ENCODE peak calls at places on chromosomes 13 and 19, in nine cellular contexts. U is COLO829; V is GM04503; T is lower leg skin; M is central memory CD8-positive, alpha-beta T cell; I is ascending aorta; Q is GM13976; R is ovary; P is globus pallidus. S is an unnamed sample.

GRCh38 chr19:19362075-19362474 is 41.4 kb downstream of the MAU2 start:
- DNase-seq in U (no peak), V (no peak), T (no peak), M (no peak), I (no peak), Q (no peak), R (no peak), P (no peak), S (no peak)

GRCh38 chr13:22161871-22162270 is 491.0 kb downstream of the FGF9 start:
- DNase-seq in U (no peak), V (no peak), T (no peak), M (no peak), I (no peak), Q (peak; percentile 28), R (no peak), P (no peak), S (no peak)

GRCh38 chr13:81012031-81012430 is 671.1 kb upstream of the SPRY2 start:
- DNase-seq in U (no peak), V (no peak), T (no peak), M (no peak), I (no peak), Q (no peak), R (no peak), P (no peak), S (no peak)

GRCh38 chr13:50936681-50937080 is 27.1 kb downstream of the RNASEH2B start:
- DNase-seq in U (no peak), V (no peak), T (no peak), M (no peak), I (no peak), Q (no peak), R (no peak), P (no peak), S (no peak)

GRCh38 chr19:44749994-44750393 is 1.5 kb downstream of the BCL3 start:
- DNase-seq in U (no peak), V (no peak), T (no peak), M (no peak), I (no peak), Q (no peak), R (peak; percentile 33), P (no peak), S (no peak)

GRCh38 chr19:16134510-16134909 is 9.0 kb upstream of the HSH2D start:
- DNase-seq in U (no peak), V (no peak), T (no peak), M (no peak), I (no peak), Q (peak; percentile 60), R (no peak), P (no peak), S (no peak)

GRCh38 chr19:38588041-38588440 is 29.7 kb downstream of the MAP4K1 start:
- DNase-seq in U (no peak), V (no peak), T (no peak), M (no peak), I (no peak), Q (no peak), R (no peak), P (no peak), S (no peak)

GRCh38 chr13:19794552-19795143 is 11.9 kb upstream of the PSPC1 start:
- DNase-seq in U (no peak), V (no peak), T (no peak), M (no peak), I (no peak), Q (no peak), R (no peak), P (no peak), S (peak; percentile 66)

GRCh38 chr13:52459668-52460067 is 4.4 kb downstream of the CKAP2 start:
- DNase-seq in U (no peak), V (no peak), T (no peak), M (no peak), I (no peak), Q (no peak), R (no peak), P (no peak), S (no peak)

GRCh38 chr13:106369091-106369490 is 166.4 kb downstream of the EFNB2 start:
- DNase-seq in U (no peak), V (no peak), T (no peak), M (no peak), I (no peak), Q (no peak), R (no peak), P (no peak), S (no peak)

GRCh38 chr13:110535526-110535925 is 26.0 kb downstream of the RAB20 start:
- DNase-seq in U (no peak), V (no peak), T (no peak), M (no peak), I (no peak), Q (no peak), R (no peak), P (no peak), S (no peak)

GRCh38 chr19:39052243-39052746 is 19.9 kb upstream of the FBXO27 start:
- DNase-seq in U (no peak), V (no peak), T (peak; percentile 21), M (peak; percentile 53), I (no peak), Q (peak; percentile 76), R (peak; percentile 45), P (peak; percentile 86), S (peak; percentile 54)

GRCh38 chr19:1261863-1262686 is 7.1 kb upstream of the CIRBP start:
- DNase-seq in U (no peak), V (no peak), T (no peak), M (peak; percentile 44), I (peak; percentile 94), Q (no peak), R (peak; percentile 83), P (no peak), S (no peak)

GRCh38 chr13:89457977-89458376 is 1786.8 kb downstream of the SLITRK5 start:
- DNase-seq in U (no peak), V (no peak), T (no peak), M (no peak), I (no peak), Q (no peak), R (no peak), P (no peak), S (no peak)

GRCh38 chr19:49852631-49853126 is 1.7 kb downstream of the PTOV1 start:
- DNase-seq in U (no peak), V (no peak), T (peak; percentile 15), M (no peak), I (no peak), Q (no peak), R (no peak), P (no peak), S (no peak)

GRCh38 chr19:47444388-47444821 is 25.1 kb upstream of the MEIS3 start:
- DNase-seq in U (no peak), V (no peak), T (no peak), M (peak; percentile 21), I (no peak), Q (no peak), R (no peak), P (no peak), S (no peak)

GRCh38 chr13:29676941-29677452 is 81.5 kb upstream of the SLC7A1 start:
- DNase-seq in U (no peak), V (no peak), T (no peak), M (no peak), I (no peak), Q (no peak), R (no peak), P (no peak), S (peak; percentile 62)

GRCh38 chr19:41696402-41697197 is 8.5 kb upstream of the CEACAM7 start:
- DNase-seq in U (no peak), V (no peak), T (no peak), M (no peak), I (peak; percentile 21), Q (no peak), R (no peak), P (no peak), S (peak; percentile 35)

GRCh38 chr13:48264052-48264451 is 31.0 kb downstream of the ITM2B start:
- DNase-seq in U (no peak), V (no peak), T (no peak), M (no peak), I (no peak), Q (no peak), R (no peak), P (no peak), S (no peak)

GRCh38 chr19:41997121-41997850 is 3.3 kb upstream of the ATP1A3 start:
- DNase-seq in U (peak; percentile 59), V (no peak), T (no peak), M (no peak), I (no peak), Q (peak; percentile 83), R (peak; percentile 46), P (no peak), S (no peak)

S was measured in ureter.